ENCODE peak calls at places on chromosomes 3 and 15, in seven cellular contexts. F is left ventricle myocardium superior; A is activated T-helper 9 cell treated with anti-CD3 and anti-CD28 coated beads, Interleukin-2, amount 50 U/mL, for 16 hours; P is H54; X is SK-N-SH; K is skeletal muscle cell; C is fibroblast of pulmonary artery. O is an unnamed sample.

GRCh38 chr3:153257673-153258351 is 95.8 kb downstream of the RAP2B start:
- DNase-seq in K (no peak), F (no peak), X (no peak), C (no peak), P (no peak), A (no peak), O (no peak)

GRCh38 chr15:62118446-62118964 is 46.6 kb downstream of the C2CD4B start:
- DNase-seq in A (no peak), K (no peak), P (no peak), C (no peak), F (no peak), X (no peak), O (no peak)

GRCh38 chr15:91263632-91264477 is 163.8 kb downstream of the SV2B start:
- DNase-seq in X (no peak), P (no peak), A (no peak), C (peak), K (peak), F (peak), O (no peak)

GRCh38 chr3:116569611-116570010 is 124.3 kb upstream of the LSAMP start:
- DNase-seq in C (no peak), P (no peak), A (no peak), K (no peak), F (no peak), X (no peak), O (no peak)

GRCh38 chr3:15794303-15794771 is 3.4 kb downstream of the ANKRD28 start:
- DNase-seq in K (peak), P (no peak), X (no peak), F (no peak), A (no peak), C (peak), O (no peak)

GRCh38 chr3:79019137-79019923 is 748.5 kb downstream of the ROBO1 start:
- DNase-seq in K (peak), P (peak), X (peak), A (no peak), C (peak), F (peak), O (peak)

GRCh38 chr3:155323063-155323666 is 29.7 kb upstream of the STRIT1 start:
- DNase-seq in K (peak), X (peak), P (peak), C (peak), A (no peak), F (no peak), O (peak)

GRCh38 chr15:64975390-64975789 is 14.3 kb downstream of the SPG21 start:
- DNase-seq in C (no peak), X (no peak), A (no peak), K (no peak), P (no peak), F (no peak), O (no peak)

GRCh38 chr15:66403323-66403722 is 16.6 kb downstream of the MAP2K1 start:
- DNase-seq in A (no peak), X (no peak), K (no peak), F (no peak), C (no peak), P (no peak), O (no peak)

GRCh38 chr3:80087769-80088168 is 320.0 kb upstream of the ROBO1 start:
- DNase-seq in P (peak), X (no peak), K (peak), A (no peak), C (peak), F (no peak), O (no peak)

GRCh38 chr3:107456501-107456900 is 66.3 kb upstream of the BBX start:
- DNase-seq in P (no peak), F (no peak), A (no peak), K (no peak), X (no peak), C (no peak), O (no peak)

GRCh38 chr15:99168601-99169580 is 64.0 kb downstream of the SYNM start:
- DNase-seq in P (no peak), A (no peak), K (no peak), X (no peak), C (no peak), F (no peak), O (no peak)

GRCh38 chr3:115913069-115913686 is 289.9 kb downstream of the GAP43 start:
- DNase-seq in X (no peak), C (no peak), K (no peak), P (no peak), F (no peak), A (no peak), O (no peak)

GRCh38 chr3:197746801-197747237 is 2.9 kb upstream of the FYTTD1 start:
- DNase-seq in P (no peak), X (no peak), F (no peak), C (no peak), K (no peak), A (no peak), O (no peak)

GRCh38 chr15:90219421-90220141 is 14.2 kb downstream of the CIB1 start:
- DNase-seq in K (no peak), F (peak), P (no peak), X (peak), C (no peak), A (peak), O (no peak)

GRCh38 chr3:111747490-111747889 is 111.6 kb upstream of the PHLDB2 start:
- DNase-seq in F (no peak), C (peak), X (no peak), A (no peak), K (peak), P (no peak), O (no peak)

GRCh38 chr3:133264920-133265319 is 134.9 kb upstream of the BFSP2 start:
- DNase-seq in P (no peak), C (no peak), X (peak), F (no peak), A (no peak), K (no peak), O (no peak)

GRCh38 chr3:7397097-7397496 is 536.2 kb downstream of the GRM7 start:
- DNase-seq in C (peak), X (no peak), F (no peak), K (no peak), A (no peak), P (no peak), O (no peak)

GRCh38 chr3:158911586-158911985 is 109.7 kb downstream of the MFSD1 start:
- DNase-seq in F (no peak), K (no peak), P (no peak), X (no peak), A (no peak), C (no peak), O (no peak)

GRCh38 chr3:151726016-151726415 is 7.7 kb upstream of the AADACL2 start:
- DNase-seq in C (peak), P (no peak), K (no peak), X (no peak), A (no peak), F (no peak), O (no peak)

GRCh38 chr3:64853456-64853855 is 165.7 kb upstream of the ADAMTS9 start:
- DNase-seq in C (no peak), F (no peak), X (no peak), K (no peak), A (no peak), P (no peak), O (no peak)

GRCh38 chr15:48855501-48856440 is 22.2 kb upstream of the EID1 start:
- DNase-seq in F (no peak), X (no peak), K (peak), P (no peak), C (peak), A (no peak), O (no peak)

GRCh38 chr3:178325330-178325729 is 210.9 kb upstream of the KCNMB2 start:
- DNase-seq in F (no peak), A (no peak), X (peak), K (no peak), C (peak), P (no peak), O (no peak)

GRCh38 chr15:32790352-32790999 is 72.7 kb downstream of the GREM1 start:
- DNase-seq in P (no peak), X (no peak), A (no peak), F (no peak), K (no peak), C (no peak), O (no peak)

GRCh38 chr3:102673271-102674115 is 238.7 kb downstream of the ZPLD1 start:
- DNase-seq in X (peak), K (no peak), P (peak), F (peak), A (peak), C (peak), O (peak)

GRCh38 chr15:74995182-74995778 is at the start of gene SCAMP5:
- DNase-seq in X (peak), F (peak), A (peak), P (peak), K (peak), C (peak), O (peak)

O was measured in pancreas.